ENCODE peak calls at places on chromosomes 4 and X, in seven cellular contexts. One of them, this sample, is unnamed.

GRCh38 chr4:168708108-168708507 is 211.3 kb downstream of the PALLD start:
- DNase-seq in GM12865: no peak
- DNase-seq in progenitor cell of endocrine pancreas: no peak
- DNase-seq in lower leg skin: no peak
- DNase-seq in SK-N-SH: no peak
- DNase-seq in K562: no peak
- DNase-seq in tibial artery: no peak
- DNase-seq in this sample: no peak

GRCh38 chrX:39677987-39678840 is 419.5 kb downstream of the BCOR start:
- DNase-seq in progenitor cell of endocrine pancreas: no peak
- DNase-seq in GM12865: no peak
- DNase-seq in SK-N-SH: no peak
- DNase-seq in tibial artery: no peak
- DNase-seq in K562: no peak
- DNase-seq in lower leg skin: no peak
- DNase-seq in this sample: no peak

GRCh38 chrX:46279214-46279924 is 265.9 kb downstream of the ZNF674 start:
- DNase-seq in K562: no peak
- DNase-seq in tibial artery: no peak
- DNase-seq in SK-N-SH: no peak
- DNase-seq in GM12865: no peak
- DNase-seq in progenitor cell of endocrine pancreas: no peak
- DNase-seq in lower leg skin: no peak
- DNase-seq in this sample: no peak

GRCh38 chr4:113699772-113700171 is 61.8 kb downstream of the CAMK2D start:
- DNase-seq in progenitor cell of endocrine pancreas: no peak
- DNase-seq in lower leg skin: no peak
- DNase-seq in SK-N-SH: no peak
- DNase-seq in GM12865: no peak
- DNase-seq in K562: no peak
- DNase-seq in tibial artery: no peak
- DNase-seq in this sample: no peak

GRCh38 chrX:24259544-24260240 is 54.2 kb downstream of the SUPT20HL2 start:
- DNase-seq in progenitor cell of endocrine pancreas: no peak
- DNase-seq in K562: peak; percentile 38
- DNase-seq in lower leg skin: peak; percentile 45
- DNase-seq in SK-N-SH: peak; percentile 49
- DNase-seq in tibial artery: no peak
- DNase-seq in GM12865: peak; percentile 71
- DNase-seq in this sample: peak; percentile 15

GRCh38 chrX:68835104-68835442 is 6.3 kb downstream of the EFNB1 start:
- DNase-seq in tibial artery: no peak
- DNase-seq in SK-N-SH: no peak
- DNase-seq in K562: no peak
- DNase-seq in GM12865: no peak
- DNase-seq in progenitor cell of endocrine pancreas: no peak
- DNase-seq in lower leg skin: no peak
- DNase-seq in this sample: no peak

GRCh38 chr4:26879805-26880204 is 19.2 kb downstream of the STIM2 start:
- DNase-seq in K562: peak; percentile 47
- DNase-seq in progenitor cell of endocrine pancreas: no peak
- DNase-seq in SK-N-SH: no peak
- DNase-seq in GM12865: no peak
- DNase-seq in lower leg skin: no peak
- DNase-seq in tibial artery: no peak
- DNase-seq in this sample: no peak

GRCh38 chr4:186770446-186771175 is 47.0 kb upstream of the FAT1 start:
- DNase-seq in K562: no peak
- DNase-seq in SK-N-SH: no peak
- DNase-seq in tibial artery: no peak
- DNase-seq in lower leg skin: no peak
- DNase-seq in progenitor cell of endocrine pancreas: no peak
- DNase-seq in GM12865: no peak
- DNase-seq in this sample: no peak

GRCh38 chr4:3231431-3231980 is 17.5 kb upstream of the MSANTD1 start:
- DNase-seq in progenitor cell of endocrine pancreas: no peak
- DNase-seq in SK-N-SH: no peak
- DNase-seq in GM12865: no peak
- DNase-seq in K562: no peak
- DNase-seq in lower leg skin: no peak
- DNase-seq in tibial artery: no peak
- DNase-seq in this sample: no peak

GRCh38 chrX:15399901-15400500 is 15.8 kb upstream of the VEGFD start:
- DNase-seq in progenitor cell of endocrine pancreas: no peak
- DNase-seq in tibial artery: no peak
- DNase-seq in K562: no peak
- DNase-seq in GM12865: no peak
- DNase-seq in lower leg skin: no peak
- DNase-seq in SK-N-SH: no peak
- DNase-seq in this sample: no peak

DNA sequence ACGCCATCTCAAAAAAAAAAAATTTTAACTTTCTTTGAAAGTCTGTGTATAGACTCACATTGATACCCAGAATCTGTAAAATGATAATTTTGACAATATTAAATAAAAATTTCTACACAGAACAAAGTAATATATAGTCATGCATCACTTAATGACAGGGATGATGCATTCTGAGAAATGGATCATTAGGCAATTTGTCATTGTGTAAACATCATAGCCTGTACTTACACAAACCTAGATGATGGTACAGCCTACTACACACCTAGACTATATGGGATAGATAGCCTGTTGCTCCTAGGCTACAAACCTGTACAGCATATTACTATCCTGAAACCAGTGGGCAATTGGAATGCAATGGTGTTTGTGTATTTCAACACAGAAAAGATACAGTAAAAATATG is 107.7 kb downstream of the BLTP1 start:
- DNase-seq in K562: no peak
- DNase-seq in SK-N-SH: no peak
- DNase-seq in lower leg skin: no peak
- DNase-seq in progenitor cell of endocrine pancreas: no peak
- DNase-seq in tibial artery: no peak
- DNase-seq in GM12865: no peak
- DNase-seq in this sample: no peak
- TF ChIP-seq CTCF in K562: no peak
- TF ChIP-seq CTCF in SK-N-SH: no peak
- TF ChIP-seq CTCF in lower leg skin: no peak
- TF ChIP-seq CTCF in progenitor cell of endocrine pancreas: no peak
- TF ChIP-seq CTCF in tibial artery: no peak
- TF ChIP-seq CTCF in GM12865: no peak
- TF ChIP-seq CTCF in this sample: no peak

GRCh38 chr4:77430847-77431246 is 174.8 kb upstream of the CXCL13 start:
- DNase-seq in K562: no peak
- DNase-seq in progenitor cell of endocrine pancreas: no peak
- DNase-seq in SK-N-SH: no peak
- DNase-seq in GM12865: no peak
- DNase-seq in tibial artery: no peak
- DNase-seq in lower leg skin: no peak
- DNase-seq in this sample: no peak
- TF ChIP-seq CTCF in K562: peak; percentile 14
- TF ChIP-seq CTCF in progenitor cell of endocrine pancreas: no peak
- TF ChIP-seq CTCF in SK-N-SH: peak; percentile 18
- TF ChIP-seq CTCF in GM12865: no peak
- TF ChIP-seq CTCF in tibial artery: no peak
- TF ChIP-seq CTCF in lower leg skin: no peak
- TF ChIP-seq CTCF in this sample: no peak

GRCh38 chrX:106038625-106039024 is at the start of gene SERPINA7:
- DNase-seq in K562: no peak
- DNase-seq in GM12865: no peak
- DNase-seq in lower leg skin: no peak
- DNase-seq in progenitor cell of endocrine pancreas: no peak
- DNase-seq in SK-N-SH: no peak
- DNase-seq in tibial artery: no peak
- DNase-seq in this sample: no peak

GRCh38 chrX:106039920-106040319 is 1.4 kb upstream of the SERPINA7 start:
- DNase-seq in SK-N-SH: no peak
- DNase-seq in lower leg skin: no peak
- DNase-seq in progenitor cell of endocrine pancreas: no peak
- DNase-seq in GM12865: no peak
- DNase-seq in tibial artery: no peak
- DNase-seq in K562: no peak
- DNase-seq in this sample: no peak

GRCh38 chrX:106037835-106038473 is 573 bp downstream of the SERPINA7 start:
- DNase-seq in tibial artery: no peak
- DNase-seq in lower leg skin: no peak
- DNase-seq in progenitor cell of endocrine pancreas: no peak
- DNase-seq in GM12865: no peak
- DNase-seq in K562: no peak
- DNase-seq in SK-N-SH: no peak
- DNase-seq in this sample: no peak

GRCh38 chrX:106036716-106037115 is 1.8 kb downstream of the SERPINA7 start:
- DNase-seq in K562: no peak
- DNase-seq in progenitor cell of endocrine pancreas: no peak
- DNase-seq in SK-N-SH: no peak
- DNase-seq in tibial artery: no peak
- DNase-seq in GM12865: no peak
- DNase-seq in lower leg skin: no peak
- DNase-seq in this sample: no peak

GRCh38 chrX:106035064-106035463 is 3.5 kb downstream of the SERPINA7 start:
- DNase-seq in K562: no peak
- DNase-seq in SK-N-SH: no peak
- DNase-seq in lower leg skin: no peak
- DNase-seq in GM12865: no peak
- DNase-seq in tibial artery: no peak
- DNase-seq in progenitor cell of endocrine pancreas: no peak
- DNase-seq in this sample: no peak
- TF ChIP-seq CTCF in K562: peak; percentile 24
- TF ChIP-seq CTCF in SK-N-SH: peak; percentile 39
- TF ChIP-seq CTCF in lower leg skin: no peak
- TF ChIP-seq CTCF in GM12865: peak; percentile 32
- TF ChIP-seq CTCF in tibial artery: no peak
- TF ChIP-seq CTCF in progenitor cell of endocrine pancreas: no peak
- TF ChIP-seq CTCF in this sample: no peak

GRCh38 chr4:93687304-93687703 is 141.2 kb upstream of the ATOH1 start:
- DNase-seq in progenitor cell of endocrine pancreas: no peak
- DNase-seq in lower leg skin: no peak
- DNase-seq in K562: no peak
- DNase-seq in tibial artery: no peak
- DNase-seq in GM12865: no peak
- DNase-seq in SK-N-SH: no peak
- DNase-seq in this sample: no peak
- TF ChIP-seq CTCF in progenitor cell of endocrine pancreas: no peak
- TF ChIP-seq CTCF in lower leg skin: no peak
- TF ChIP-seq CTCF in K562: no peak
- TF ChIP-seq CTCF in tibial artery: no peak
- TF ChIP-seq CTCF in GM12865: no peak
- TF ChIP-seq CTCF in SK-N-SH: no peak
- TF ChIP-seq CTCF in this sample: no peak

GRCh38 chr4:87390931-87391782 is at the start of gene HSD17B11:
- DNase-seq in K562: peak; percentile 93
- DNase-seq in lower leg skin: peak; percentile 97
- DNase-seq in progenitor cell of endocrine pancreas: peak; percentile 59
- DNase-seq in tibial artery: peak; percentile 95
- DNase-seq in SK-N-SH: peak; percentile 90
- DNase-seq in GM12865: peak; percentile 95
- DNase-seq in this sample: peak; percentile 80
- TF ChIP-seq CTCF in K562: peak; percentile 22
- TF ChIP-seq CTCF in lower leg skin: no peak
- TF ChIP-seq CTCF in progenitor cell of endocrine pancreas: no peak
- TF ChIP-seq CTCF in tibial artery: peak; percentile 27
- TF ChIP-seq CTCF in SK-N-SH: peak; percentile 36
- TF ChIP-seq CTCF in GM12865: no peak
- TF ChIP-seq CTCF in this sample: no peak

DNA sequence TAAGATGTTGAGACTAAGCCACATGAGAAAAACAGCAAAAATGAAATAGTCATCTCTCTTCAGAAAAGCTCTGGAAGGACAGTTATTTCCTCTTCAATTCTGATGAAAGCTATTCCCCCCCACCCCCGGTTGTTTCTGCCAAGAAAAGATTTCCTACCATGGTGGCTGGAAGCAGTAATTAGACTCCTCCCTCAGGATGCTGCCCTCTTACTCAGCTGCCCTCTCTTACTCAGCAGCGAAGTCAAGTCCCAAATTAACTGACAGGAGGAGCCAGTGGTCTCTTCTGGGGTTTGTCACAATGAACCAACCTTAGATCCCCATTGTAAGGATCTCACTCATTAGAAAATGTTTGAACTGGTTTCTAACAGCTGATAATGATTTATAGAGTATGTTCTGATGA is 38.0 kb downstream of the GPM6B start:
- DNase-seq in GM12865: no peak
- DNase-seq in SK-N-SH: no peak
- DNase-seq in tibial artery: no peak
- DNase-seq in lower leg skin: no peak
- DNase-seq in K562: no peak
- DNase-seq in progenitor cell of endocrine pancreas: no peak
- DNase-seq in this sample: peak; percentile 4
- TF ChIP-seq CTCF in GM12865: no peak
- TF ChIP-seq CTCF in SK-N-SH: no peak
- TF ChIP-seq CTCF in tibial artery: no peak
- TF ChIP-seq CTCF in lower leg skin: no peak
- TF ChIP-seq CTCF in K562: no peak
- TF ChIP-seq CTCF in progenitor cell of endocrine pancreas: no peak
- TF ChIP-seq CTCF in this sample: no peak

GRCh38 chr4:147594107-147594506 is 23.1 kb upstream of the TMEM184C start:
- DNase-seq in lower leg skin: no peak
- DNase-seq in SK-N-SH: no peak
- DNase-seq in progenitor cell of endocrine pancreas: no peak
- DNase-seq in tibial artery: no peak
- DNase-seq in GM12865: no peak
- DNase-seq in K562: no peak
- DNase-seq in this sample: no peak
- TF ChIP-seq CTCF in lower leg skin: no peak
- TF ChIP-seq CTCF in SK-N-SH: no peak
- TF ChIP-seq CTCF in progenitor cell of endocrine pancreas: no peak
- TF ChIP-seq CTCF in tibial artery: no peak
- TF ChIP-seq CTCF in GM12865: no peak
- TF ChIP-seq CTCF in K562: peak; percentile 20
- TF ChIP-seq CTCF in this sample: no peak

This sample was measured in endothelial cell.